ENCODE peak calls at places on chromosomes 6 and 20, in seven cellular contexts. B, I, W, J, F, Y and D are unnamed samples.

GRCh38 chr6:21598662-21599061 is 5.1 kb downstream of the SOX4 start:
- DNase-seq in F (no peak), B (no peak), W (no peak), J (no peak), I (no peak), Y (no peak), D (no peak)

GRCh38 chr6:6420097-6420496 is 99.6 kb upstream of the F13A1 start:
- DNase-seq in I (no peak), Y (no peak), W (no peak), F (no peak), J (no peak), B (no peak), D (no peak)

GRCh38 chr20:16764560-16764959 is 16.4 kb downstream of the OTOR start:
- DNase-seq in B (no peak), W (no peak), I (no peak), F (no peak), J (no peak), Y (no peak), D (no peak)

GRCh38 chr20:57787969-57788781 is 78.4 kb upstream of the PMEPA1 start:
- DNase-seq in J (no peak), F (peak; percentile 52), B (no peak), I (no peak), Y (no peak), W (no peak), D (no peak)

GRCh38 chr6:38599261-38599660 is 40.5 kb downstream of the BTBD9 start:
- DNase-seq in J (no peak), B (no peak), F (no peak), W (no peak), Y (no peak), I (no peak), D (no peak)

GRCh38 chr6:11632795-11633511 is 95.4 kb downstream of the TMEM170B start:
- DNase-seq in I (no peak), F (peak; percentile 22), Y (no peak), W (no peak), B (peak; percentile 31), J (no peak), D (no peak)

GRCh38 chr6:169451065-169451840 is 197.6 kb upstream of the THBS2 start:
- DNase-seq in Y (no peak), W (no peak), J (no peak), F (no peak), B (no peak), I (no peak), D (no peak)

GRCh38 chr6:12748411-12748810 is 31.8 kb downstream of the PHACTR1 start:
- DNase-seq in F (no peak), Y (no peak), I (no peak), B (no peak), W (no peak), J (no peak), D (no peak)

GRCh38 chr6:106557837-106558236 is 71.5 kb downstream of the RTN4IP1 start:
- DNase-seq in F (no peak), I (no peak), W (no peak), J (no peak), Y (no peak), B (no peak), D (no peak)

GRCh38 chr6:3280866-3281465 is 22.2 kb downstream of the PSMG4 start:
- DNase-seq in F (no peak), B (peak; percentile 12), W (no peak), J (no peak), I (peak; percentile 15), Y (no peak), D (no peak)

GRCh38 chr6:19424853-19425252 is 412.3 kb upstream of the ID4 start:
- DNase-seq in I (no peak), W (no peak), F (no peak), J (no peak), Y (no peak), B (no peak), D (no peak)

GRCh38 chr20:36591281-36591680 is 14.3 kb upstream of the RAB5IF start:
- DNase-seq in J (no peak), F (no peak), W (no peak), B (no peak), Y (no peak), I (no peak), D (no peak)

GRCh38 chr20:25313608-25314007 is 65.7 kb downstream of the PYGB start:
- DNase-seq in F (no peak), B (no peak), J (no peak), I (no peak), W (no peak), Y (no peak), D (no peak)

GRCh38 chr6:150312395-150312794 is 56.4 kb upstream of the IYD start:
- DNase-seq in I (no peak), F (no peak), Y (no peak), B (no peak), W (no peak), J (no peak), D (no peak)

GRCh38 chr6:81763968-81764367 is 11.5 kb upstream of the TENT5A start:
- DNase-seq in J (no peak), I (no peak), Y (no peak), B (no peak), F (no peak), W (no peak), D (no peak)

GRCh38 chr6:3045369-3045768 is 22.9 kb upstream of the RIPK1 start:
- DNase-seq in B (no peak), J (no peak), I (no peak), W (no peak), F (no peak), Y (no peak), D (no peak)

GRCh38 chr20:57440678-57441509 is 49.7 kb downstream of the RBM38 start:
- DNase-seq in B (peak; percentile 81), I (peak; percentile 84), Y (peak; percentile 22), F (peak; percentile 92), W (no peak), J (peak; percentile 85), D (no peak)

GRCh38 chr6:113654396-113654795 is 202.7 kb upstream of the MARCKS start:
- DNase-seq in W (peak; percentile 54), Y (peak; percentile 71), B (peak; percentile 93), I (peak; percentile 35), J (peak; percentile 27), F (no peak), D (no peak)

GRCh38 chr6:51163843-51164529 is 345.3 kb downstream of the TFAP2B start:
- DNase-seq in B (no peak), I (no peak), Y (no peak), J (no peak), W (no peak), F (no peak), D (no peak)

GRCh38 chr20:52313335-52313963 is 121.9 kb upstream of the ZFP64 start:
- DNase-seq in J (no peak), W (peak; percentile 23), F (no peak), Y (no peak), I (no peak), B (peak; percentile 12), D (no peak)

DNA sequence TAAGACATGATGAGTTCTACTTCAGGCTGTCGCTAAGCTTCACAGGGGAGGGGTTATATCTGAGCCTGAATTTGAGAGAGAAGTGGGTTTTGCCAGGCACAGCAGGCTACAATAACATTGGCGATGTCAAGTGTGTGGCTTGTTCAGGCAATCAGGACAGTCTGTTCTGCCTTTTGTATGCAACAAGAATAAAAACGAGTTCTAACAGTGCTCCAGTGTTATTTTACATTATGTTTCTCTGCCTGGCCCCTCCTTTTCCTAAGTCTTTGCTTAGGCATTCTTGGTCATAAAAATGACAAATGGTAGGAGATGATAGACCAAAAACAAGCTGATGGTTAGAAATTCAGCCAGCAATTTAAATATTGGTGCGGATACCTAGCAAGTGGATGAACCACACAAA is 26.8 kb downstream of the PAQR8 start:
- DNase-seq in J (no peak), I (no peak), F (no peak), B (no peak), W (no peak), Y (no peak), D (no peak)
- H3K4me1 ChIP-seq in J (peaks cover 20% of the 10 kb centered on the region), I (no peaks in the 10 kb centered on the region), F (peaks cover 11% of the 10 kb centered on the region), B (peaks cover 31% of the 10 kb centered on the region), W (peaks cover 15% of the 10 kb centered on the region), Y (no peaks in the 10 kb centered on the region), D (peaks cover 24% of the 10 kb centered on the region)

GRCh38 chr20:33679758-33680485 is 5.7 kb upstream of the NECAB3 start:
- DNase-seq in F (no peak), B (no peak), Y (no peak), I (no peak), J (no peak), W (no peak), D (no peak)
- TF ChIP-seq POLR2A in F (no peak), B (no peak), Y (no peak), I (no peak), J (no peak), W (no peak), D (no peak)

GRCh38 chr20:32207211-32207625 is 325 bp downstream of the PLAGL2 start:
- DNase-seq in J (no peak), F (no peak), Y (no peak), I (peak; percentile 30), B (no peak), W (peak; percentile 18), D (no peak)

GRCh38 chr20:32204485-32205115 is 2.9 kb downstream of the PLAGL2 start:
- DNase-seq in J (no peak), B (no peak), W (no peak), Y (no peak), F (no peak), I (no peak), D (no peak)

GRCh38 chr20:32206383-32207210 is 946 bp downstream of the PLAGL2 start:
- DNase-seq in I (no peak), J (no peak), Y (no peak), B (no peak), W (no peak), F (no peak), D (no peak)

GRCh38 chr20:32203556-32204484 is 3.7 kb downstream of the PLAGL2 start:
- DNase-seq in J (no peak), Y (no peak), F (no peak), B (peak; percentile 18), I (peak; percentile 39), W (no peak), D (no peak)

GRCh38 chr20:32205502-32206382 is 1.8 kb downstream of the PLAGL2 start:
- DNase-seq in J (no peak), I (no peak), W (no peak), B (no peak), Y (no peak), F (no peak), D (no peak)
- H3K4me1 ChIP-seq in J (peaks cover 76% of the 10 kb centered on the region), I (peaks cover 12% of the 10 kb centered on the region), W (peaks cover 30% of the 10 kb centered on the region), B (peaks cover 82% of the 10 kb centered on the region), Y (no peaks in the 10 kb centered on the region), F (peaks cover 69% of the 10 kb centered on the region), D (peaks cover 70% of the 10 kb centered on the region)

DNA sequence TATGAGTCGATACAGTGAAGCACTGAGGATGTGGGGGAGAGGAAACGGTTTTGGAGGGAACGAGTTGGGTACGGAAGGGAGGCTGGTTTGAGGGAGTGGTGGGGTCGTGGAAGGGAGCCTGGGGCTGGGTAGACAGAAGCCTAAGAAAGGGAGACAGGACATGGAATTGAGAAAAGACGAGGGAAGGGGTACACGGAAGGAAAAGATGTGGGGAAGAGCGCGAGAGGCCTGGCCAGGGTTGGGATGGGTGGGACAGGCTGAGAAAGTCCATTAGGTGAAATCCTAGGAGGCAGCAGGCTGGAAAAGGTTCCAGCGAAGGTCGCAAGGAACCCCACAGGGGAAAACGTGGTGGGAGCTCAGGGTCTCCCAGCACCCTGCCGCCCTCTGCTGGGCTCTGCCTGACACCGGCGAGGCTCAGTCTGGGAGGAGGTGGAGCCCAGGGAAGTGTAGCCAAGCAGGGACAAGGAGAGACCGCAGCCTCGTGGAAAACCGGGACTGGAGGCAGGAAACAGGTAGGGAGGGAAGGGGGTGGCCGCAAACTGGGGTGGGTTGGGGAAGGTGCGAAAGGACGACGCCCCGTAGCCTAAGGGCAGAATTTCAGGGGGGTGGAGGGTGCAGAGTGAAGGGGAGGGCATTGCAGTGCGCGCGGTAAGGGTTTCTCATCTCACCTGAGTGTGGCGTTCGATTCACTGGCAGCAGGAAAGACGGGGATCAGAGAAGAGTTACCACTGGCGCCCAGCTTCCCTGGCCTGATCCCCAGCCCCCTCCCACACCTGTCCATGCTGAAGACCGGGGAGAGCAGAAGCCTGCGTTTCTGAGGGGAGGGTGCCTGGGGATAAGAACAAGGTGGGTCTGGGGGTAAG is 4.3 kb downstream of the GABBR1 start:
- DNase-seq in J (peak; percentile 78), I (peak; percentile 80), W (peak; percentile 81), Y (peak; percentile 69), B (peak; percentile 69), F (peak; percentile 87), D (no peak)
- TF ChIP-seq POLR2A in J (peak; percentile 10), I (peak; percentile 32), W (no peak), Y (no peak), B (no peak), F (no peak), D (no peak)